ENCODE peak calls at places on chromosome X, in seven cellular contexts. N is esophagus squamous epithelium; V is osteocyte; O is transverse colon; K is kidney; L is GM13976; S is CD4-positive, alpha-beta T cell. R is an unnamed sample.

GRCh38 chrX:12488781-12489180 is 302.4 kb upstream of the PRPS2 start:
- DNase-seq in O (no peak), L (no peak), K (no peak), N (no peak), V (no peak), S (no peak), R (no peak)

GRCh38 chrX:52574416-52575275 is 57.8 kb upstream of the XAGE1B start:
- DNase-seq in S (no peak), V (no peak), N (no peak), K (no peak), O (peak), L (peak), R (no peak)

GRCh38 chrX:30538271-30538670 is 39.3 kb downstream of the TASL start:
- DNase-seq in S (no peak), L (no peak), O (no peak), K (no peak), V (no peak), N (no peak), R (no peak)

GRCh38 chrX:106964290-106964689 is 35.7 kb downstream of the MORC4 start:
- DNase-seq in V (no peak), L (no peak), N (no peak), S (no peak), K (no peak), O (no peak), R (no peak)

GRCh38 chrX:7191681-7192110 is 43.7 kb upstream of the PUDP start:
- DNase-seq in S (no peak), N (no peak), V (no peak), O (no peak), L (no peak), K (no peak), R (no peak)

GRCh38 chrX:132786217-132786616 is 172.2 kb downstream of the HS6ST2 start:
- DNase-seq in K (no peak), N (no peak), V (no peak), O (no peak), S (no peak), L (no peak), R (no peak)

GRCh38 chrX:31213941-31214340 is 142.1 kb upstream of the FTHL17 start:
- DNase-seq in O (no peak), S (no peak), K (no peak), N (no peak), V (no peak), L (peak), R (no peak)

GRCh38 chrX:75547783-75548182 is 24.9 kb upstream of the ZDHHC15 start:
- DNase-seq in O (peak), V (no peak), S (no peak), K (peak), L (no peak), N (no peak), R (no peak)

GRCh38 chrX:45710081-45710801 is 509.6 kb upstream of the DIPK2B start:
- DNase-seq in L (peak), N (no peak), S (no peak), K (no peak), O (no peak), V (no peak), R (no peak)

GRCh38 chrX:104105863-104106262 is 6.5 kb upstream of the ZCCHC18 start:
- DNase-seq in L (no peak), S (no peak), N (no peak), O (no peak), V (no peak), K (no peak), R (no peak)

GRCh38 chrX:10485331-10485730 is 135.1 kb downstream of the MID1 start:
- DNase-seq in L (no peak), S (no peak), O (no peak), K (no peak), V (no peak), N (no peak), R (no peak)

GRCh38 chrX:150577174-150577573 is 8.8 kb downstream of the MTM1 start:
- DNase-seq in L (no peak), V (no peak), K (no peak), S (no peak), O (no peak), N (no peak), R (no peak)

GRCh38 chrX:150200820-150201287 is 162.3 kb upstream of the MAMLD1 start:
- DNase-seq in L (peak), N (no peak), K (peak), V (peak), S (no peak), O (peak), R (no peak)

GRCh38 chrX:115892056-115892708 is 278.4 kb upstream of the AGTR2 start:
- DNase-seq in L (no peak), O (peak), S (no peak), N (no peak), V (peak), K (no peak), R (no peak)

GRCh38 chrX:74351760-74352159 is 47.8 kb downstream of the ZCCHC13 start:
- DNase-seq in N (no peak), K (no peak), O (no peak), S (no peak), L (no peak), V (no peak), R (no peak)

GRCh38 chrX:21885568-21885967 is 29.8 kb downstream of the YY2 start:
- DNase-seq in V (no peak), K (no peak), L (no peak), S (no peak), O (no peak), N (no peak), R (no peak)

GRCh38 chrX:6228720-6229119 is at the start of gene NLGN4X:
- DNase-seq in N (no peak), K (no peak), L (no peak), V (no peak), O (no peak), S (no peak), R (no peak)

GRCh38 chrX:39850630-39851152 is 247.1 kb downstream of the BCOR start:
- DNase-seq in S (no peak), O (no peak), N (no peak), V (no peak), L (no peak), K (no peak), R (no peak)

GRCh38 chrX:57822398-57822797 is 87.9 kb downstream of the ZXDA start:
- DNase-seq in S (no peak), V (no peak), N (no peak), L (no peak), K (no peak), O (no peak), R (no peak)

GRCh38 chrX:110734894-110735541 is 60.6 kb downstream of the CHRDL1 start:
- DNase-seq in S (no peak), O (no peak), N (no peak), L (no peak), K (no peak), V (no peak), R (no peak)

GRCh38 chrX:136780241-136780640 is 491 bp downstream of the ARHGEF6 start:
- DNase-seq in K (no peak), S (no peak), O (no peak), V (no peak), N (no peak), L (no peak), R (no peak)

GRCh38 chrX:44071070-44071645 is 98.0 kb upstream of the NDP start:
- DNase-seq in V (no peak), S (no peak), K (no peak), L (no peak), N (no peak), O (no peak), R (no peak)

GRCh38 chrX:128862557-128862956 is 660.7 kb downstream of the SMARCA1 start:
- DNase-seq in V (no peak), N (no peak), K (no peak), S (no peak), O (no peak), L (no peak), R (no peak)

GRCh38 chrX:69424161-69424560 is 80.0 kb upstream of the NALF2 start:
- DNase-seq in L (no peak), S (no peak), K (no peak), N (no peak), O (no peak), V (no peak), R (no peak)

DNA sequence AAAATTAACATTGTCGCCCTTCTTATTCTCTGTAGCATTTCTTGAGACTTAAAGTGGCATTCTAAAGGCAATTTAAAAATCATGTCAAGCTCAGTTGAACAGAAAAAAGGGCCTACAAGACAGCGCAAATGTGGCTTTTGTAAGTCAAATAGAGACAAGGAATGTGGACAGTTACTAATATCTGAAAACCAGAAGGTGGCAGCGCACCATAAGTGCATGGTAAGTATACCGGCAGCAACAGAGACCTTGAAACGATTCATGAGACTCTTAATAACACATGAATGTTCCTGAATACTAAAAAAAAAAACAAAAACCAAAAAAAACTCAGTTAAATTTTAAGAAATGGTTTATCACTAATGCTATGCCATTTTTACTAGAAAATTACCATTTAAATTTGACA is 82.4 kb upstream of the HPRT1 start:
- DNase-seq in V (no peak), K (no peak), L (no peak), O (no peak), N (no peak), S (peak), R (no peak)
- TF ChIP-seq CTCF in V (peak), K (peak), L (no peak), O (no peak), N (peak), S (peak), R (peak)

GRCh38 chrX:138191998-138192397 is 519.5 kb downstream of the FGF13 start:
- DNase-seq in S (no peak), N (no peak), K (no peak), O (no peak), L (peak), V (no peak), R (no peak)
- TF ChIP-seq CTCF in S (no peak), N (peak), K (peak), O (no peak), L (peak), V (peak), R (peak)

GRCh38 chrX:14095702-14096101 is 66.0 kb upstream of the GEMIN8 start:
- DNase-seq in O (peak), V (no peak), K (no peak), S (peak), L (peak), N (no peak), R (no peak)
- TF ChIP-seq CTCF in O (peak), V (peak), K (peak), S (peak), L (peak), N (peak), R (peak)

GRCh38 chrX:126820700-126821420 is 1.3 kb downstream of the PRR32 start:
- DNase-seq in V (no peak), N (no peak), L (no peak), O (no peak), K (peak), S (no peak), R (no peak)
- TF ChIP-seq CTCF in V (no peak), N (no peak), L (no peak), O (no peak), K (no peak), S (no peak), R (no peak)

GRCh38 chrX:153650959-153651358 is 4.0 kb downstream of the DUSP9 start:
- DNase-seq in S (no peak), N (no peak), K (peak), O (no peak), V (no peak), L (no peak), R (no peak)

GRCh38 chrX:153649915-153650782 is 3.1 kb downstream of the DUSP9 start:
- DNase-seq in V (no peak), O (no peak), L (no peak), K (peak), N (no peak), S (no peak), R (no peak)

GRCh38 chrX:153653556-153653955 is 6.6 kb downstream of the DUSP9 start:
- DNase-seq in N (no peak), S (no peak), L (no peak), O (no peak), V (no peak), K (no peak), R (no peak)

GRCh38 chrX:153649178-153649914 is 2.3 kb downstream of the DUSP9 start:
- DNase-seq in S (no peak), L (peak), K (peak), N (no peak), O (no peak), V (no peak), R (peak)

GRCh38 chrX:153651540-153652079 is 4.6 kb downstream of the DUSP9 start:
- DNase-seq in V (no peak), L (no peak), K (peak), S (no peak), N (no peak), O (no peak), R (no peak)
- TF ChIP-seq CTCF in V (peak), L (no peak), K (no peak), S (no peak), N (peak), O (peak), R (no peak)

GRCh38 chrX:72126048-72126415 is 5.7 kb downstream of the RTL5 start:
- DNase-seq in N (no peak), V (no peak), O (no peak), S (no peak), K (no peak), L (no peak), R (no peak)

GRCh38 chrX:72126539-72127140 is 5.1 kb downstream of the RTL5 start:
- DNase-seq in V (peak), K (peak), O (peak), L (peak), S (peak), N (no peak), R (no peak)

GRCh38 chrX:72124540-72125201 is 7.0 kb downstream of the RTL5 start:
- DNase-seq in V (no peak), L (no peak), K (no peak), O (no peak), N (no peak), S (no peak), R (no peak)

GRCh38 chrX:72127332-72127731 is 4.4 kb downstream of the RTL5 start:
- DNase-seq in O (no peak), K (no peak), S (no peak), L (no peak), N (no peak), V (no peak), R (no peak)

DNA sequence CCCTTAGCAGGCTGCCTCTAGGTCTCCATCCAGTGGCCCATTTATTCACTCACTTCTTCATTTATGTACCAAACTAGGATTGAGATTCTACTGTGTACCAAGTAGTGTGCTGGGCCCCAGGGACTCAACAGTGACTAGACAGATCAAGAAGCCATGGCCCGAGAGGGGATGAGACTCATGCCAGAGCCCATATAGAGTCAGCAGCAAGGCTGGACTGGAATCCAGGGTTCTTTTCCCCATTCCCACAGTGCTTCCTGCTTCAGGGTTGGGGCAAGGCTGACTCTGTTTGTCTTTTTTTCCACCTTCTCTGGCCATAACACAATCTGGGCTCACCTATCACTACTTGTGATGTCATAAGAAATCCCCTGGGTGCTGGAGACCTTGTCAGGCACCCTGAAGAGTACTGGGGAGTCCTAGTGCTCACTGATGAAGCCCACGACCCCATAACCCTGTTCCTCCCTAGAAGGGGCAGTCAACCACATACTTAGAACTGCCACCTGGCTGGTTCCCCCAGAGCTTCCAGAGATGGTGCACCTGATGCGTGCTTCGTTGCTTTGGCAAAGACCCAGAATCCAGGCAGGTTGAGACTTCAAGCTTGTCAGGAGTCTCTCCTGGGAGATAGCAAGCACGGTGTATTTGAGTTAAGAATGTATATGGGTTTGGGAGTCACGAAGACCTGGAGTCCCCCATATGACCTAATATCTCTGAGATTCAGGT is 6.2 kb downstream of the RTL5 start:
- DNase-seq in L (no peak), N (no peak), V (no peak), K (no peak), O (no peak), S (no peak), R (no peak)
- TF ChIP-seq CTCF in L (no peak), N (no peak), V (no peak), K (no peak), O (no peak), S (no peak), R (no peak)

R was measured in D721Med.